ENCODE peak calls at places on chromosomes 2 and 18, in six cellular contexts. L is kidney epithelial cell, N is GM12891, F is T-helper 2 cell, M is cardiac septum, S is left cardiac atrium. D is an unnamed sample.

GRCh38 chr2:153872311-153873061 is 764 bp downstream of the GALNT13 start:
- DNase-seq in L (no peak), N (no peak), F (no peak), M (no peak), S (peak; percentile 15), D (no peak)

GRCh38 chr18:78402966-78403365 is 576.7 kb upstream of the SALL3 start:
- DNase-seq in L (no peak), N (no peak), F (no peak), M (no peak), S (no peak), D (no peak)

GRCh38 chr2:236021497-236022057 is 146.6 kb downstream of the GBX2 start:
- DNase-seq in L (no peak), N (no peak), F (no peak), M (no peak), S (no peak), D (no peak)

GRCh38 chr2:26724004-26724750 is 31.7 kb downstream of the KCNK3 start:
- DNase-seq in L (no peak), N (no peak), F (no peak), M (peak; percentile 83), S (peak; percentile 83), D (no peak)

GRCh38 chr18:59719533-59720325 is 22.5 kb upstream of the CCBE1 start:
- DNase-seq in L (no peak), N (no peak), F (no peak), M (no peak), S (no peak), D (no peak)

GRCh38 chr2:108347786-108348185 is 30.0 kb upstream of the SULT1C4 start:
- DNase-seq in L (no peak), N (no peak), F (no peak), M (no peak), S (no peak), D (no peak)

GRCh38 chr2:143955416-143956075 is 564.4 kb downstream of the ZEB2 start:
- DNase-seq in L (peak; percentile 31), N (no peak), F (no peak), M (no peak), S (no peak), D (no peak)

GRCh38 chr2:102619414-102620319 is at the start of gene SLC9A2:
- DNase-seq in L (no peak), N (peak; percentile 18), F (no peak), M (no peak), S (no peak), D (peak; percentile 4)

GRCh38 chr2:88692187-88692586 is 714 bp downstream of the RPIA start:
- DNase-seq in L (no peak), N (no peak), F (peak; percentile 4), M (no peak), S (peak; percentile 27), D (no peak)

GRCh38 chr2:71882949-71883472 is 264.7 kb downstream of the CYP26B1 start:
- DNase-seq in L (peak; percentile 38), N (no peak), F (no peak), M (peak; percentile 91), S (peak; percentile 92), D (no peak)

GRCh38 chr2:168277276-168277675 is 29.9 kb upstream of the STK39 start:
- DNase-seq in L (no peak), N (no peak), F (no peak), M (no peak), S (no peak), D (no peak)

D was measured in cerebellum.